ENCODE peak calls at places on chromosomes 12 and 14, in four cellular contexts. G, Z, R and K are unnamed samples. For H3K27me3 and H3K36me3, the result is how much of the 10 kb centered on the place peaks cover.

GRCh38 chr14:35992816-35993511 is 166.8 kb downstream of the BRMS1L start:
- DNase-seq in Z (no peak), R (no peak), G (no peak), K (no peak)

GRCh38 chr12:3432176-3432742 is 58.7 kb upstream of the PRMT8 start:
- DNase-seq in G (no peak), Z (no peak), R (no peak), K (no peak)

GRCh38 chr12:18141583-18141982 is 51.6 kb upstream of the RERGL start:
- DNase-seq in R (no peak), Z (no peak), G (no peak), K (no peak)

GRCh38 chr12:27334052-27334720 is 1.6 kb downstream of the BMAL2 start:
- DNase-seq in G (no peak), Z (no peak), R (no peak), K (no peak)

GRCh38 chr14:51014086-51014485 is 69.8 kb upstream of the PYGL start:
- DNase-seq in R (no peak), Z (peak), G (no peak), K (no peak)

GRCh38 chr12:7304456-7304855 is 584 bp downstream of the ACSM4 start:
- DNase-seq in Z (no peak), R (no peak), G (no peak), K (no peak)

GRCh38 chr12:68304626-68305025 is 27.5 kb downstream of the MDM1 start:
- DNase-seq in R (no peak), Z (no peak), G (no peak), K (no peak)

GRCh38 chr12:70853326-70853725 is 67.2 kb downstream of the PTPRR start:
- DNase-seq in G (no peak), Z (peak), R (no peak), K (no peak)

GRCh38 chr14:76753799-76754198 is 7.5 kb upstream of the VASH1 start:
- DNase-seq in G (no peak), Z (no peak), R (no peak), K (no peak)

GRCh38 chr14:76754586-76754985 is 6.7 kb upstream of the VASH1 start:
- DNase-seq in Z (no peak), G (no peak), R (no peak), K (no peak)

GRCh38 chr14:76755610-76756390 is 5.5 kb upstream of the VASH1 start:
- DNase-seq in R (no peak), G (no peak), Z (no peak), K (no peak)

GRCh38 chr14:76752744-76753143 is 8.5 kb upstream of the VASH1 start:
- DNase-seq in G (no peak), R (no peak), Z (no peak), K (no peak)
- H3K27me3 ChIP-seq in G (under half), R (under half), Z (under half), K (under half)

GRCh38 chr12:122382919-122383350 is 39.5 kb downstream of the CLIP1 start:
- DNase-seq in Z (no peak), R (no peak), G (no peak), K (no peak)
- H3K36me3 ChIP-seq in Z (under half), R (under half), G (under half), K (under half)

GRCh38 chr14:53621433-53621832 is 335.2 kb downstream of the BMP4 start:
- DNase-seq in Z (no peak), R (no peak), G (no peak), K (no peak)
- H3K4me3 ChIP-seq in Z (no peak), R (no peak), G (no peak), K (no peak)

DNA sequence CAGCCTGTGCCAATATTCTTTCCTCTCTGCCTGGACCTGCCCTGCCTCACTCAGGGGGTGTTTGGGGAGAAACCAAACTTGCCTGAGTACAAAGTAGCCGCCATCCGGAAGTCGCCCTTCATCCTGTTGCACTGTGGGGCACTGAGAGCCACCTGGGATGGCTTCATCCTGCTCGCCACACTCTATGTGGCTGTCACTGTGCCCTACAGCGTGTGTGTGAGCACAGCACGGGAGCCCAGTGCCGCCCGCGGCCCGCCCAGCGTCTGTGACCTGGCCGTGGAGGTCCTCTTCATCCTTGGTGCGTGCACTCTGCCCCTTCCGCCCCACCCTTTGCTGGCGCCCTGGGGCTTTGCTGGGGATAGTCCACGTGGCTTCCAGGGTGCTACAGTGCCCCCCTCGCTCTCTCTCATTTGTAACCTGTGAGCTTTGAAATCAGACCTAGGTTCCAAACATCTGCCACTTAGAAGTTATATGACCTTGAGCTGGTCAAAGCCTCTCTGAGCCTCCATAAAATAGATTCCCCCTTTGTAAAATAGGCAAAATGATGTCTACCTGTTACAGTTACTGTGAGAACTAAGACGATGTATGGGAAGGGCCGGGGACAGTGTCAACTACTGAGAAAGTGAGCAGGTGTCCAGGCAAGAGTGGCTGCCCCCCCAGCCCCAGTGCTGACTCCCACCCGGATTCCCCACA is 4.5 kb downstream of the KCNH3 start:
- DNase-seq in R (no peak), G (no peak), Z (no peak), K (no peak)
- H3K27me3 ChIP-seq in R (under half), G (under half), Z (under half), K (under half)

DNA sequence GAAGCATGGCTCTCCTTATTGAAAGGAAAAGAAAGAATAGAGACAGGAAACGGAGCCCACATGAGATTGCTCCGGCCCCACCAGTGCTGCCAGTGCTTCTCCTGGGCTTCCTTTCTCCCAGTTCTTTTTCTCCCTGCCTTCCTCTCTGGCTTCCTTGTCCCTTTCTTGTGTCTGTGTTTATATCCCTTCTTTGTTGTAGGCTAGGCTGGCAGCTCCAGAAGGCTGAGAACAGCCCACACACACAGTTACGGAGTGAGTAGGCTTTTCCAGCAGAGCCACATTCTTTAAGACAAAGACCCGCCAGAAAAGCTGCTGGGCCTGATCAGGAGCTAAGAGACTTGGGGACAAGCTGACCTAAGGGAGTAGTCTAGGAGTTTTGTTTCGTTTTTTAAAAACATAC is 13.0 kb downstream of the CIPC start:
- DNase-seq in Z (no peak), R (no peak), G (no peak), K (no peak)
- H3K36me3 ChIP-seq in Z (under half), R (half or more), G (under half), K (under half)

DNA sequence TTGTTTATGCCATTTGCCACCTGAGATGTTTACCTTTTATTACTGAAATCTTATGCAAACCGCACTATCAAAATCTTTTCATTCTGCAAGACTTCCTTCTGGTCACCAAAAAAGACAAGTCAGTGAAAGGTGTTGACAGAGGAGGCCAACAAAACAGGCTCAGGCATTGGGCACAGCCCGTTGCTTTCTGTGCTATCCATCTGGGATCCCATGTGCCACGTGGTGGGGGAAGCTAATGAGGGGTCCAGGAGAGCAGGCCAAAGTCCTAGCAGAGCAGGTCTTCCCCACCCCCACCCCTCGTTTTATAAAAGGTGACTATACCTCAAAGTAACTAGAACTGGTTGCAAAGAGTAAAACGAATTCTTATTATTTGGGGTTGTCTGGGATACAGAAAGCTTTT is 1.2 kb downstream of the ALDH1L2 start:
- DNase-seq in R (no peak), G (no peak), Z (no peak), K (no peak)
- H3K4me3 ChIP-seq in R (peak), G (no peak), Z (peak), K (no peak)

GRCh38 chr12:57477710-57478681 is 1.7 kb downstream of the ARHGAP9 start:
- DNase-seq in R (no peak), Z (no peak), G (peak), K (no peak)
- H3K27me3 ChIP-seq in R (under half), Z (under half), G (under half), K (half or more)

DNA sequence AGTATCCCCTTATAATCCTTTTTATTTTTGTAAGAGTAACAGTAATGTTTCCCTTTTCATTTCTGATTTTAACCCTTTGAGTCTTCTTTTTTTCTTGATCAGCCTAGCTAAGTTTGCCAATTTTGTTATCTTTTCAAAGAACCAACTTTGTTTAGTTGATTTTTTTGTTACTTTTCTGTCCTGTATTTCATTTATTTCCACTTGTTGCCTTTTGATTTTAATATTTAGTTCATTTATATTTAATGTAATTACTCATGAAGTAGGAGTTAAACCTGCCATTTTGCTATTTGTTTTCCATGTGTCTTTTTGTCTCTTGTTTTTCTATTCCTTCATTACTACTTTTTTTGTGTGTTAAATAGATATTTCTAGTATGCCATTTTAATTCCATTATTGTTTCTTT is 146.4 kb downstream of the ANO6 start:
- DNase-seq in G (no peak), Z (no peak), R (no peak), K (no peak)
- H3K36me3 ChIP-seq in G (under half), Z (under half), R (under half), K (under half)

DNA sequence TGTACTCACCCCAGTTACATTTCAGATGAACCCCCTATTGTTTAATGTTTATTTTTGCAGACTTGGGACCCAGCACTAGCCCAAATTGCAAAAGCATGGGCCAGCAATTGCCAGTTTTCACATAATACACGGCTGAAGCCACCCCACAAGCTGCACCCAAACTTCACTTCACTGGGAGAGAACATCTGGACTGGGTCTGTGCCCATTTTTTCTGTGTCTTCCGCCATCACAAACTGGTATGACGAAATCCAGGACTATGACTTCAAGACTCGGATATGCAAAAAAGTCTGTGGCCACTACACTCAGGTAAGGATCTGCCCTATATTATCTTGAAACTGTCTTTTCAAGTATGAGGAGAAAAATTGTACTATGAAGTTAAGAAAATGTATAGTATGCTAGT is 1.2 kb downstream of the GLIPR1 start:
- DNase-seq in Z (no peak), G (no peak), R (no peak), K (no peak)
- H3K4me3 ChIP-seq in Z (peak), G (peak), R (peak), K (peak)